ENCODE peak calls at places on chromosomes 16 and 17, in four cellular contexts. G is uterus, V is transverse colon, Q is A549. X is an unnamed sample.
A peak's percentile ranks its signal among the peaks of the same experiment; 100 is the strongest.

GRCh38 chr16:66933776-66934137 is 445 bp downstream of the CIAO2B start:
- DNase-seq in Q (no peak), V (no peak), G (no peak), X (no peak)

GRCh38 chr16:88770459-88771293 is 14.3 kb downstream of the PIEZO1 start:
- DNase-seq in G (peak; percentile 66), V (peak; percentile 75), Q (peak; percentile 45), X (peak; percentile 99)

GRCh38 chr17:29615048-29615385 is 7.7 kb downstream of the CORO6 start:
- DNase-seq in Q (no peak), G (peak; percentile 37), V (peak; percentile 54), X (peak; percentile 62)

GRCh38 chr17:31823014-31823413 is 36.0 kb downstream of the COPRS start:
- DNase-seq in V (no peak), G (no peak), Q (no peak), X (no peak)

GRCh38 chr17:38415250-38416194 is 12.7 kb upstream of the ARHGAP23 start:
- DNase-seq in V (peak; percentile 40), Q (peak; percentile 64), G (no peak), X (peak; percentile 97)

GRCh38 chr17:28485049-28485448 is 11.6 kb downstream of the SLC13A2 start:
- DNase-seq in G (no peak), Q (no peak), V (no peak), X (peak; percentile 22)

GRCh38 chr16:52676951-52677350 is 130.0 kb upstream of the TOX3 start:
- DNase-seq in Q (no peak), V (no peak), G (no peak), X (no peak)

GRCh38 chr16:85860413-85861094 is 38.4 kb upstream of the IRF8 start:
- DNase-seq in V (no peak), G (no peak), Q (no peak), X (peak; percentile 37)

GRCh38 chr16:50367777-50368409 is 895 bp downstream of the BRD7 start:
- DNase-seq in Q (no peak), G (no peak), V (no peak), X (peak; percentile 16)

GRCh38 chr17:83080641-83081560 is 1.5 kb downstream of the METRNL start:
- DNase-seq in G (peak; percentile 53), V (peak; percentile 52), Q (no peak), X (peak; percentile 44)

GRCh38 chr16:8862309-8863130 is 6.3 kb downstream of the CARHSP1 start:
- DNase-seq in G (no peak), V (no peak), Q (no peak), X (no peak)

GRCh38 chr16:1787056-1787321 is 4.2 kb downstream of the NUBP2 start:
- DNase-seq in Q (no peak), G (no peak), V (no peak), X (no peak)

GRCh38 chr16:26137956-26138355 is 446.2 kb downstream of the HS3ST4 start:
- DNase-seq in G (no peak), Q (no peak), V (no peak), X (no peak)

GRCh38 chr16:85395913-85396878 is 216.9 kb upstream of the GSE1 start:
- DNase-seq in V (no peak), Q (no peak), G (peak; percentile 59), X (peak; percentile 57)

GRCh38 chr16:52512297-52512987 is 34.5 kb downstream of the TOX3 start:
- DNase-seq in Q (no peak), V (no peak), G (no peak), X (no peak)

GRCh38 chr16:70460737-70461261 is 6.4 kb downstream of the FCSK start:
- DNase-seq in G (no peak), Q (no peak), V (no peak), X (no peak)

GRCh38 chr17:81126281-81127132 is 38.8 kb upstream of the PVALEF start:
- DNase-seq in V (no peak), G (no peak), Q (no peak), X (no peak)

GRCh38 chr17:50807014-50807413 is 28.4 kb upstream of the WFIKKN2 start:
- DNase-seq in V (no peak), G (no peak), Q (no peak), X (no peak)

GRCh38 chr17:38761612-38762011 is 9.1 kb downstream of the PSMB3 start:
- DNase-seq in Q (peak; percentile 81), V (no peak), G (no peak), X (peak; percentile 71)

GRCh38 chr17:40548491-40548981 is 16.7 kb downstream of the CCR7 start:
- DNase-seq in G (no peak), V (no peak), Q (no peak), X (no peak)

GRCh38 chr16:70746708-70747424 is 54.1 kb downstream of the VAC14 start:
- DNase-seq in V (peak; percentile 82), Q (peak; percentile 95), G (peak; percentile 76), X (peak; percentile 100)

GRCh38 chr16:1032607-1033006 is 39.9 kb upstream of the SSTR5 start:
- DNase-seq in Q (no peak), G (no peak), V (no peak), X (no peak)

GRCh38 chr17:49556183-49556943 is 19.3 kb upstream of the NXPH3 start:
- DNase-seq in Q (peak; percentile 82), G (peak; percentile 88), V (peak; percentile 79), X (peak; percentile 83)

GRCh38 chr17:32298721-32299578 is 33.3 kb downstream of the RHBDL3 start:
- DNase-seq in G (no peak), V (no peak), Q (no peak), X (no peak)

GRCh38 chr16:779561-779960 is 8.6 kb downstream of the RPUSD1 start:
- DNase-seq in Q (no peak), V (no peak), G (no peak), X (no peak)

GRCh38 chr16:29304251-29304900 is 102.1 kb downstream of the NPIPB11 start:
- DNase-seq in G (no peak), V (no peak), Q (no peak), X (no peak)

GRCh38 chr16:1670371-1670770 is 7.7 kb upstream of the JPT2 start:
- DNase-seq in Q (no peak), V (no peak), G (no peak), X (no peak)

GRCh38 chr16:66116163-66116792 is 250.2 kb upstream of the CDH5 start:
- DNase-seq in Q (no peak), G (no peak), V (no peak), X (no peak)

GRCh38 chr16:61909074-61909473 is 127.2 kb downstream of the CDH8 start:
- DNase-seq in Q (no peak), G (no peak), V (no peak), X (no peak)

GRCh38 chr17:81153340-81153803 is 11.9 kb upstream of the PVALEF start:
- DNase-seq in G (no peak), V (no peak), Q (no peak), X (peak; percentile 92)

GRCh38 chr17:77329741-77330531 is 189.2 kb downstream of the SEC14L1 start:
- DNase-seq in Q (no peak), G (peak; percentile 13), V (peak; percentile 14), X (no peak)

DNA sequence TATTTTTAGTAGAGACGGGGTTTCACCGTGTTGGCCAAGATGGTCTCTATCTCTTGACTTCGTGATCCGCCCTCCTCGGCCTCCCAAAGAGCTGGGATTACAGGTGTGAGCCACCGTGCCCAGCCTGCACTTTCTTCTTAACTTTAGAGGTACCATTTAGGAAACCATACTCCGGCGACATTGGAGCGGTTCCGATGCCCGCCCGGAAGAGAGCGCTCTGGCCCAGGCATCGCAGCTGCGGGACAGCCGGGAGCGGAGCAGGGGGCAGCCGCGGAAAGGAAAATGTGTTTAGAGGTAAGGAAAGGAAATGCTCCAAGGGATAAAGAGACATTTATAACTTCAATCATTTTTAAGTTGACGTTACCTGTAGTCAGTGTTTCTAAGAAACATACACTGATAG is 6.0 kb upstream of the HS3ST3B1 start:
- DNase-seq in G (no peak), V (no peak), Q (no peak), X (no peak)
- TF ChIP-seq CTCF in G (no peak), V (no peak), Q (no peak), X (no peak)

GRCh38 chr16:83356986-83357385 is 450.8 kb upstream of the HSBP1 start:
- DNase-seq in G (no peak), Q (no peak), V (no peak), X (no peak)
- TF ChIP-seq POLR2A in G (no peak), Q (no peak), V (no peak), X (no peak)

DNA sequence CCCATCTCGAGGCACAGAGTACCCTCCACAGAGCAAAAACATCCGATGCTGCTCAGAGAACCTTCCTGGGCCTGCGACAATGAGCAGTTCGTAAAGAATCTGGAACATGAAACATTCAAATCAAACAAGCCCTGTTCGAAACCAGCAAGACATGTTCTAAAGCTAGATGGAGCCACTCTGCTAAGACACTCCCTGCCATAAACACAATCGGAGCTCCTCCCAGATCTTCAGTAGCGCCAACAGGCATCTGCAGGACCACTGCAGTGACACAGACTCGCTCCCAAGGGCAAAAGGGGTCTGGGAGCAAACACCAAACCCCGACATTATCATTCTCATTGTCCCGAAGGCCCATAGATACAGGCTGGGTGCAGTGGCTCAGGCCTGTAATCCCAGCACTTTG is 108.7 kb downstream of the ZFHX3 start:
- DNase-seq in V (peak; percentile 36), G (peak; percentile 49), Q (peak; percentile 64), X (no peak)
- TF ChIP-seq CTCF in V (peak; percentile 24), G (peak; percentile 17), Q (peak; percentile 20), X (no peak)

DNA sequence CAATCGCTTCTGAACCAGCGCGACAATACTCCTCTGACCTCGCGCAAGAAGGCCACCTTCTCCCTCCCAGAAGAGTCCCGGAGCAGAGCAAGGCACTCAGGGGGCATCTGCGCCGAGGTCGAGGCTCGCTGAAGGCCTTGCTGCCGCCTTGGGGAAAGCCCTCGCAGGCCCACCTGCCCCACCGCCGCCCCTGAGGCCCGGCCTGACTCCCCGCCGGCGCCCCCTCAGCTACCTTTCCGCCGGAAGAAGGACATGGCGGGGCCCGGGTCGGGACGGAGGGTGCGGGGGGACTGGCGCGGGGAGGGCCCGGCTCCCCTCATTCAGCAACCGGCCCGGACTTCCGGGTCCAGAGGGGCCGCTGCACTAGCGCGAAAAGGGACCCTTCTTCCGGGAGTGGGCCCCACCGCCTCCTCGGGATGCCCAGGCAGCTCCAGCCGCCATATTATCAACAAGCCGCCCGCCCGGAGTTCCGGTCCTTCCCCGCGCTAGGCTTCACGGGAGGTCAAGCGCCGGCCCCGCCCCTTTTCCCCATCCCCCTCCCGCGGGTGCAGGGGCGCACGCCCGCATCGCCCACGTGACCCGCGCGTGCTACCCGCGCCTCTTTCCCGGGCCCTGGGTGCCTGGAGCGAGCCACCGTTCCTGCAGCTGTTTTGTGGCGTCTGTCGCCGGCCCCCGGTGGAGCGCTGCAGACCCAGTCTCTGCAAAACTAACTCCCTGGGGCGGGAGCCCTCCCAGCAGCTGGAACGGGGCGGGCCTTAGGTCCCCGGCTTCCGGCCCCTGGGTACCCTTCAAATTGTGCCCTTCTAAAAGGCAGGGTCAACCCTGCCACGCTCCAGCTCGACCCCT is at the start of gene AKAP10:
- DNase-seq in Q (peak; percentile 90), V (peak; percentile 96), G (peak; percentile 91), X (peak; percentile 97)
- TF ChIP-seq POLR2A in Q (peak; percentile 58), V (peak; percentile 73), G (peak; percentile 57), X (peak; percentile 54)

DNA sequence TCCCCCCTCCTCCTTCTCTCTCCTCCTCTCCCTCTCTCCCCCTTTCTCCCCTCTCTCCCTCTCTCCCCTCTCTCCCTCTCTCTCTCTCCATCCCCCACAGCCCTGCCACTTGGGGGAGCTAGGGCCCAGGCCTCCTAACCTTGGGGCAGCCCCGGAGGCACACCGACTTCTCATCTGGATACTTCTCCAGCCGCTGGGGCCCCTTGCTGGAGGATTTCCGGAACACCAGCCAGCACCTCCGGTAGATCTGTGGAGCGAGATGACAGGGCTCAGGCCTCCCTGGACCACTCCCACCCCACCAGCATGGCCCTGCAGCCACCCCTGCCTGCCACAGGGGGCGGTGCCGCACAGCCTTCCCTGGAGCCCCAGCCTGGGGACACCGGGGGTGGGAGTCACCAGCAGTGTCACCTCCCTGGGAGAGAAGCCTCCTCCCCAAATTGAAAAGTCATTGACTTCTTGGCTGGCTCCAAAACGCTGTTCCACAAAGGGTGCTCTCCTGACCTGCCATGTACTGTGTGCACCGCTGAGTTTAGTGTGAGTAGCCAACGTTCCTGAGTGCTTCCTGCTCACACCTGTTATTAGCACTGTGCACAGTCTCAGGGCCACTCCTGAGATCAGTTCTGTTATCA is 10.5 kb downstream of the DOK4 start:
- DNase-seq in G (no peak), V (peak; percentile 51), Q (peak; percentile 82), X (peak; percentile 90)
- TF ChIP-seq CTCF in G (peak; percentile 44), V (peak; percentile 50), Q (peak; percentile 58), X (peak; percentile 51)